ENCODE peak calls at places on chromosomes 16 and 17, in four cellular contexts. L, E, C and G are unnamed samples.

GRCh38 chr17:50630524-50631194 is 4.0 kb upstream of the ABCC3 start:
- DNase-seq in L (peak; percentile 37), E (peak; percentile 69), C (peak; percentile 66), G (no peak)

GRCh38 chr16:72468582-72468981 is 296.6 kb upstream of the PMFBP1 start:
- DNase-seq in L (no peak), E (no peak), C (no peak), G (peak; percentile 31)

GRCh38 chr17:62965649-62966425 is at the start of gene TANC2:
- DNase-seq in L (peak; percentile 72), E (peak; percentile 98), C (peak; percentile 88), G (peak; percentile 36)

GRCh38 chr16:78331749-78332148 is 232.3 kb downstream of the WWOX start:
- DNase-seq in L (no peak), E (no peak), C (no peak), G (no peak)

GRCh38 chr17:12928736-12929135 is 89.1 kb downstream of the ELAC2 start:
- DNase-seq in L (no peak), E (no peak), C (no peak), G (no peak)

GRCh38 chr16:87744750-87745514 is 20.9 kb downstream of the KLHDC4 start:
- DNase-seq in L (no peak), E (no peak), C (no peak), G (no peak)

GRCh38 chr17:32116937-32117336 is 25.4 kb upstream of the RHOT1 start:
- DNase-seq in L (no peak), E (no peak), C (peak; percentile 78), G (no peak)

GRCh38 chr17:42221886-42222745 is 27.8 kb upstream of the GHDC start:
- DNase-seq in L (peak; percentile 55), E (peak; percentile 69), C (peak; percentile 39), G (no peak)

GRCh38 chr16:77299395-77299794 is 100.2 kb downstream of the SYCE1L start:
- DNase-seq in L (no peak), E (no peak), C (no peak), G (no peak)

GRCh38 chr16:89096768-89097527 is 3.3 kb downstream of the ACSF3 start:
- DNase-seq in L (peak; percentile 33), E (no peak), C (no peak), G (no peak)

GRCh38 chr16:27174007-27174406 is 29.3 kb upstream of the KDM8 start:
- DNase-seq in L (peak; percentile 49), E (no peak), C (peak; percentile 18), G (no peak)

GRCh38 chr16:15765880-15766279 is 90.9 kb downstream of the MYH11 start:
- DNase-seq in L (no peak), E (peak; percentile 69), C (peak; percentile 13), G (no peak)